ENCODE peak calls at places on chromosome 4, in five cellular contexts. S is germinal center; H is naive thymus-derived CD4-positive, alpha-beta T cell; M is CD8-positive, alpha-beta memory T cell; K is activated CD4-positive, alpha-beta T cell treated with anti-CD3 and anti-CD28 coated beads, Interleukin-2, amount 10 ng/mL, durations not matched to agents 7 days and 5 days. V is an unnamed sample.

GRCh38 chr4:88744609-88745008 is 47.0 kb upstream of the NAP1L5 start:
- DNase-seq in S (no peak), H (no peak), M (no peak), K (no peak), V (no peak)

GRCh38 chr4:7964890-7965662 is 25.4 kb upstream of the AFAP1 start:
- DNase-seq in S (no peak), H (no peak), M (peak), K (no peak), V (no peak)

GRCh38 chr4:23875317-23875716 is 14.5 kb downstream of the PPARGC1A start:
- DNase-seq in S (no peak), H (no peak), M (no peak), K (no peak), V (no peak)

GRCh38 chr4:189940178-189941004 is at the start of gene FRG1:
- DNase-seq in S (peak), H (peak), M (peak), K (peak), V (peak)

GRCh38 chr4:58192217-58192616 is 1082.0 kb upstream of the IGFBP7 start:
- DNase-seq in S (no peak), H (no peak), M (no peak), K (no peak), V (no peak)

GRCh38 chr4:3681191-3681590 is 85.0 kb upstream of the ADRA2C start:
- DNase-seq in S (no peak), H (no peak), M (no peak), K (no peak), V (no peak)

GRCh38 chr4:129231907-129232626 is 136.1 kb downstream of the C4orf33 start:
- DNase-seq in S (no peak), H (no peak), M (no peak), K (no peak), V (no peak)

GRCh38 chr4:139635966-139636365 is 29.7 kb upstream of the MGST2 start:
- DNase-seq in S (no peak), H (no peak), M (no peak), K (no peak), V (no peak)

V was measured in GM20000.